ENCODE peak calls at places on chromosomes 7 and 10, in ten cellular contexts. O is NCI-H510A; K is cardiac muscle cell; J is iris pigment epithelial cell; V is left lung; L is iPS-NIHi11; H is NCI-H2029 treated with DMSO at 0.1 percent for 48 hours; M is DMS153; U is CD4-positive, alpha-beta T cell; N is stimulated activated naive CD4-positive, alpha-beta T cell. Q is an unnamed sample.

GRCh38 chr7:33698692-33699128 is 206.6 kb upstream of the BMPER start:
- DNase-seq in O (no peak), K (no peak), J (no peak), V (no peak), L (no peak), H (no peak), M (no peak), U (no peak), N (no peak), Q (no peak)

GRCh38 chr7:97011536-97012292 is 6.4 kb downstream of the DLX6 start:
- DNase-seq in O (no peak), K (no peak), J (no peak), V (no peak), L (no peak), H (no peak), M (no peak), U (no peak), N (no peak), Q (no peak)

GRCh38 chr10:119658274-119658673 is 7.1 kb downstream of the BAG3 start:
- DNase-seq in O (peak), K (peak), J (peak), V (peak), L (peak), H (no peak), M (no peak), U (no peak), N (no peak), Q (peak)

GRCh38 chr10:15824498-15824897 is 35.8 kb downstream of the MINDY3 start:
- DNase-seq in O (no peak), K (peak), J (peak), V (no peak), L (no peak), H (no peak), M (no peak), U (no peak), N (no peak), Q (no peak)

GRCh38 chr10:3778708-3779108 is 6.3 kb downstream of the KLF6 start:
- DNase-seq in O (no peak), K (peak), J (peak), V (no peak), L (no peak), H (no peak), M (no peak), U (no peak), N (no peak), Q (no peak)

GRCh38 chr7:84022686-84023308 is 171.8 kb downstream of the SEMA3A start:
- DNase-seq in O (peak), K (no peak), J (peak), V (no peak), L (peak), H (peak), M (no peak), U (no peak), N (no peak), Q (no peak)

GRCh38 chr10:5628798-5629788 is 37.3 kb downstream of the ASB13 start:
- DNase-seq in O (no peak), K (peak), J (peak), V (no peak), L (no peak), H (peak), M (no peak), U (no peak), N (peak), Q (no peak)

GRCh38 chr7:19161671-19162070 is 16.4 kb upstream of the FERD3L start:
- DNase-seq in O (no peak), K (peak), J (peak), V (no peak), L (no peak), H (no peak), M (no peak), U (no peak), N (no peak), Q (no peak)

GRCh38 chr7:2247141-2247985 is 5.3 kb downstream of the NUDT1 start:
- DNase-seq in O (no peak), K (peak), J (peak), V (no peak), L (peak), H (no peak), M (peak), U (no peak), N (no peak), Q (no peak)

GRCh38 chr7:100584677-100585510 is 1.0 kb downstream of the LRCH4 start:
- DNase-seq in O (peak), K (peak), J (peak), V (peak), L (peak), H (no peak), M (no peak), U (no peak), N (peak), Q (no peak)

Q was measured in GM04504.